ENCODE peak calls at places on chromosomes 11 and 22, in nine cellular contexts. D is stimulated activated naive B cell treated with anti-CD40 and anti-IgM and Interleukin-4, amounts not matched to agents 10 μg/mL and 1 μg/mL and 100 μg/mL, for 72 hours; C is cardiac muscle cell; H is activated CD4-positive, CD25-positive, alpha-beta regulatory T cell; L is epithelial cell of prostate; I is fibroblast of lung; K is skeletal muscle cell; Z is COLO829; G is naive thymus-derived CD8-positive, alpha-beta T cell. O is an unnamed sample.

GRCh38 chr11:10550503-10550902 is 9.5 kb upstream of the RNF141 start:
- DNase-seq in K (peak), H (no peak), Z (no peak), I (peak), C (no peak), L (no peak), D (no peak), G (no peak), O (no peak)

GRCh38 chr22:42473484-42474193 is 41.4 kb upstream of the NFAM1 start:
- DNase-seq in G (no peak), L (peak), D (no peak), Z (peak), I (peak), H (no peak), K (peak), C (peak), O (peak)

GRCh38 chr11:72985645-72986044 is 156.5 kb downstream of the FCHSD2 start:
- DNase-seq in K (peak), C (no peak), I (peak), G (no peak), D (no peak), L (no peak), H (no peak), Z (no peak), O (no peak)

GRCh38 chr11:74929431-74930363 is 19.2 kb downstream of the XRRA1 start:
- DNase-seq in K (peak), C (peak), H (peak), D (peak), I (peak), L (peak), G (peak), Z (peak), O (peak)

GRCh38 chr11:18036456-18036855 is 9.6 kb downstream of the TPH1 start:
- DNase-seq in D (no peak), L (no peak), Z (no peak), G (no peak), I (no peak), K (no peak), C (no peak), H (no peak), O (no peak)

GRCh38 chr11:120020486-120020885 is 117.4 kb downstream of the TRIM29 start:
- DNase-seq in K (no peak), I (no peak), H (no peak), C (no peak), Z (no peak), G (no peak), D (no peak), L (no peak), O (no peak)

GRCh38 chr11:69787457-69787856 is 12.3 kb upstream of the FGF4 start:
- DNase-seq in Z (no peak), H (no peak), G (no peak), D (no peak), I (no peak), C (no peak), K (no peak), L (no peak), O (no peak)

GRCh38 chr11:116535120-116535519 is 237.7 kb downstream of the BUD13 start:
- DNase-seq in H (no peak), D (no peak), L (no peak), I (no peak), Z (no peak), K (no peak), C (no peak), G (no peak), O (no peak)

GRCh38 chr11:101523634-101524260 is 60.1 kb downstream of the TRPC6 start:
- DNase-seq in G (no peak), Z (no peak), H (no peak), D (no peak), K (no peak), I (no peak), L (no peak), C (no peak), O (no peak)

GRCh38 chr22:50523806-50524663 is 1.4 kb downstream of the SCO2 start:
- DNase-seq in H (no peak), D (no peak), G (no peak), L (no peak), I (no peak), K (no peak), C (no peak), Z (no peak), O (no peak)

GRCh38 chr22:22921575-22921974 is 34.0 kb downstream of the IGLL5 start:
- DNase-seq in Z (no peak), D (no peak), I (no peak), L (no peak), C (no peak), H (no peak), K (no peak), G (no peak), O (no peak)

GRCh38 chr11:128467610-128468041 is 119.7 kb downstream of the ETS1 start:
- DNase-seq in H (no peak), G (no peak), K (peak), L (peak), D (no peak), Z (peak), I (peak), C (no peak), O (no peak)

GRCh38 chr11:47494996-47495855 is 46.3 kb upstream of the RAPSN start:
- DNase-seq in G (no peak), C (no peak), Z (no peak), D (no peak), I (peak), H (no peak), K (peak), L (no peak), O (no peak)

GRCh38 chr11:16890442-16890841 is 123.8 kb downstream of the PLEKHA7 start:
- DNase-seq in D (no peak), H (no peak), I (no peak), G (no peak), C (no peak), Z (no peak), K (no peak), L (no peak), O (no peak)

GRCh38 chr11:1628506-1629325 is 859 bp upstream of the KRTAP5-5 start:
- DNase-seq in C (peak), G (peak), K (no peak), L (no peak), H (peak), D (peak), I (peak), Z (peak), O (peak)

GRCh38 chr11:131465746-131466145 is 95.3 kb downstream of the NTM start:
- DNase-seq in L (no peak), G (no peak), I (no peak), H (no peak), C (peak), K (no peak), D (no peak), Z (no peak), O (no peak)

GRCh38 chr11:41382927-41383326 is 76.5 kb downstream of the LRRC4C start:
- DNase-seq in I (no peak), Z (no peak), K (no peak), H (no peak), G (no peak), C (no peak), L (no peak), D (no peak), O (no peak)

GRCh38 chr22:27686534-27686933 is 115.0 kb downstream of the MN1 start:
- DNase-seq in K (no peak), C (peak), I (peak), L (no peak), G (no peak), H (no peak), D (no peak), Z (peak), O (peak)